ENCODE peak calls at places on chromosomes 1 and 21, in six cellular contexts. H, L, Y, Q, W and B are unnamed samples.

GRCh38 chr1:228650141-228650540 is 85.1 kb upstream of the RHOU start:
- DNase-seq in H (no peak), L (no peak), Y (peak), Q (no peak), W (no peak), B (no peak)

GRCh38 chr1:211947396-211948295 is 87.7 kb downstream of the INTS7 start:
- DNase-seq in H (no peak), L (no peak), Y (no peak), Q (no peak), W (no peak), B (no peak)

GRCh38 chr1:234839663-234840062 is 229.7 kb upstream of the IRF2BP2 start:
- DNase-seq in H (no peak), L (no peak), Y (no peak), Q (no peak), W (no peak), B (no peak)

GRCh38 chr21:44753357-44753756 is 42.0 kb upstream of the TSPEAR start:
- DNase-seq in H (peak), L (no peak), Y (no peak), Q (no peak), W (no peak), B (no peak)

GRCh38 chr1:200242379-200243041 is 167.3 kb downstream of the ZNF281 start:
- DNase-seq in H (no peak), L (peak), Y (no peak), Q (no peak), W (no peak), B (no peak)

GRCh38 chr21:31374430-31374829 is 30.4 kb upstream of the TIAM1 start:
- DNase-seq in H (no peak), L (no peak), Y (no peak), Q (no peak), W (no peak), B (no peak)

GRCh38 chr1:159197767-159198557 is 6.7 kb upstream of the ACKR1 start:
- DNase-seq in H (peak), L (peak), Y (peak), Q (peak), W (peak), B (peak)

GRCh38 chr1:66175107-66175506 is 358.8 kb upstream of the SGIP1 start:
- DNase-seq in H (no peak), L (no peak), Y (no peak), Q (no peak), W (no peak), B (no peak)

GRCh38 chr1:14443164-14443787 is 155.2 kb upstream of the KAZN start:
- DNase-seq in H (no peak), L (peak), Y (no peak), Q (no peak), W (no peak), B (no peak)

GRCh38 chr1:17661546-17662157 is 93.5 kb upstream of the ACTL8 start:
- DNase-seq in H (no peak), L (peak), Y (peak), Q (no peak), W (peak), B (peak)

GRCh38 chr1:89890085-89890754 is 69.4 kb downstream of the LRRC8D start:
- DNase-seq in H (no peak), L (peak), Y (no peak), Q (no peak), W (no peak), B (no peak)

GRCh38 chr1:109197163-109198042 is 16.3 kb upstream of the SARS1 start:
- DNase-seq in H (peak), L (peak), Y (no peak), Q (peak), W (no peak), B (no peak)

GRCh38 chr1:164561461-164561860 is 2.5 kb downstream of the PBX1 start:
- DNase-seq in H (no peak), L (no peak), Y (no peak), Q (no peak), W (no peak), B (no peak)

GRCh38 chr1:61097326-61097725 is 15.0 kb downstream of the NFIA start:
- DNase-seq in H (no peak), L (peak), Y (no peak), Q (peak), W (no peak), B (no peak)

GRCh38 chr1:7679873-7680790 is 91.0 kb upstream of the VAMP3 start:
- DNase-seq in H (no peak), L (peak), Y (peak), Q (no peak), W (peak), B (peak)

GRCh38 chr1:204633665-204634064 is 51.9 kb downstream of the LRRN2 start:
- DNase-seq in H (no peak), L (peak), Y (no peak), Q (no peak), W (no peak), B (no peak)

GRCh38 chr1:25743164-25744139 is 56.5 kb upstream of the SELENON start:
- DNase-seq in H (peak), L (peak), Y (no peak), Q (no peak), W (no peak), B (no peak)

GRCh38 chr21:46114963-46115362 is 17.1 kb downstream of the COL6A2 start:
- DNase-seq in H (peak), L (no peak), Y (peak), Q (no peak), W (peak), B (no peak)

GRCh38 chr1:42944207-42944928 is 14.3 kb downstream of the SLC2A1 start:
- DNase-seq in H (peak), L (no peak), Y (no peak), Q (no peak), W (no peak), B (no peak)

DNA sequence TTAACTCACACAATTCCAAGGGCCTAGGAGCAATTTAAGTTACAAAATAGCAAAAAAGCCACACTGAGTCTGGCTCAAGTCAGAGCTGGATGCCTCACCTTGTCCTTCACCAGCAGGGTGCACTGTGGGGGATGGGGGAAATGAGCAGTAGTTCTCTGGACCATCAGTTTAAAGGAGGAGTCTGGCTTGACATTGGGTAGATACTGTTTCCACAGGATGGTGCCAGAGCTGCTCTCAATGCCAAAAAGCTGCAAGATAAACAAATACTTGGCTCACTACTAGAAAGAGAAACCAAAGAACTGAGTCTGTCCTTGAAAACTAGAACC is 18.8 kb downstream of the EMC1 start:
- DNase-seq in H (no peak), L (peak), Y (no peak), Q (no peak), W (no peak), B (no peak)
- TF ChIP-seq CTCF in H (no peak), L (peak), Y (no peak), Q (peak), W (no peak), B (no peak)

GRCh38 chr1:12650001-12650421 is 6.1 kb downstream of the AADACL4 start:
- DNase-seq in H (no peak), L (peak), Y (no peak), Q (peak), W (no peak), B (no peak)

GRCh38 chr1:12643785-12644184 is at the start of gene AADACL4:
- DNase-seq in H (no peak), L (no peak), Y (no peak), Q (no peak), W (no peak), B (no peak)

GRCh38 chr1:12644829-12645228 is 944 bp downstream of the AADACL4 start:
- DNase-seq in H (no peak), L (no peak), Y (no peak), Q (no peak), W (no peak), B (no peak)

GRCh38 chr1:12644237-12644636 is 352 bp downstream of the AADACL4 start:
- DNase-seq in H (no peak), L (no peak), Y (no peak), Q (no peak), W (no peak), B (no peak)

GRCh38 chr1:12648741-12649140 is 4.9 kb downstream of the AADACL4 start:
- DNase-seq in H (no peak), L (no peak), Y (no peak), Q (no peak), W (no peak), B (no peak)
- TF ChIP-seq CTCF in H (no peak), L (no peak), Y (no peak), Q (no peak), W (no peak), B (no peak)

GRCh38 chr1:231421971-231422797 is at the start of gene EGLN1:
- DNase-seq in H (peak), L (peak), Y (peak), Q (peak), W (peak), B (peak)
- TF ChIP-seq CTCF in H (peak), L (peak), Y (peak), Q (peak), W (peak), B (peak)

GRCh38 chr1:23198373-23198772 is 18.9 kb downstream of the HTR1D start:
- DNase-seq in H (no peak), L (peak), Y (no peak), Q (peak), W (no peak), B (no peak)
- TF ChIP-seq CTCF in H (no peak), L (peak), Y (no peak), Q (peak), W (no peak), B (no peak)

GRCh38 chr21:34543017-34543416 is 31.0 kb upstream of the KCNE1 start:
- DNase-seq in H (no peak), L (no peak), Y (no peak), Q (no peak), W (no peak), B (no peak)

GRCh38 chr21:34546556-34546955 is 34.5 kb upstream of the KCNE1 start:
- DNase-seq in H (no peak), L (no peak), Y (no peak), Q (no peak), W (no peak), B (no peak)

GRCh38 chr21:34545079-34545884 is 33.3 kb upstream of the KCNE1 start:
- DNase-seq in H (no peak), L (peak), Y (no peak), Q (no peak), W (peak), B (peak)

GRCh38 chr21:34548782-34549376 is 36.9 kb upstream of the KCNE1 start:
- DNase-seq in H (no peak), L (no peak), Y (no peak), Q (no peak), W (no peak), B (no peak)

DNA sequence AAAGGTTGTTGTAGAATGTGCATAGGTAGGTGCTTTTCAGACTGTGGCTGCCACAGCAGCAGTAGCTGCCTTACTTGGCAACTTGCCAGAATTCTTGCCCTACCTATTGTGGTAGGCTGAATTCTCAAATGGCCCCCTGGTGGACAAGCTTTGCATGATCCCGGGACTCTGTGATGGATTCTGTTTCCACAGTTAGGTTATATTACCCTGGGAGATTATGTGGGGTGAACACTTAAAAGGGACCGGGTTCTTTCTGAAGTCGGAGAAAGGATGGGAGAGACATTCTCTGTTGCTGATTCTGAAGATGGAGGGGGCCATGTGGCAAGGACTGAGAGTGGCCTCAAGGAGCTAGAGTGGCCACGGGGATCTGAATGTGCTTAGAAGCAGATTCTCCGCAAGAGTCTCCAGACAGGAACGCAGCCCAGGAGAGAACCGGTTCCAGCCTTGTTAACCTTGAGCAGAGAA is 32.1 kb upstream of the KCNE1 start:
- DNase-seq in H (peak), L (peak), Y (peak), Q (no peak), W (no peak), B (no peak)
- TF ChIP-seq CTCF in H (peak), L (peak), Y (peak), Q (peak), W (peak), B (no peak)

GRCh38 chr1:58849556-58849955 is 65.7 kb upstream of the JUN start:
- DNase-seq in H (no peak), L (no peak), Y (no peak), Q (no peak), W (no peak), B (no peak)

GRCh38 chr1:58845947-58846346 is 62.1 kb upstream of the JUN start:
- DNase-seq in H (no peak), L (no peak), Y (no peak), Q (no peak), W (no peak), B (no peak)

GRCh38 chr1:58844176-58844575 is 60.3 kb upstream of the JUN start:
- DNase-seq in H (no peak), L (no peak), Y (no peak), Q (peak), W (no peak), B (no peak)

GRCh38 chr1:58852731-58853485 is 69.1 kb upstream of the JUN start:
- DNase-seq in H (no peak), L (no peak), Y (no peak), Q (no peak), W (no peak), B (no peak)

DNA sequence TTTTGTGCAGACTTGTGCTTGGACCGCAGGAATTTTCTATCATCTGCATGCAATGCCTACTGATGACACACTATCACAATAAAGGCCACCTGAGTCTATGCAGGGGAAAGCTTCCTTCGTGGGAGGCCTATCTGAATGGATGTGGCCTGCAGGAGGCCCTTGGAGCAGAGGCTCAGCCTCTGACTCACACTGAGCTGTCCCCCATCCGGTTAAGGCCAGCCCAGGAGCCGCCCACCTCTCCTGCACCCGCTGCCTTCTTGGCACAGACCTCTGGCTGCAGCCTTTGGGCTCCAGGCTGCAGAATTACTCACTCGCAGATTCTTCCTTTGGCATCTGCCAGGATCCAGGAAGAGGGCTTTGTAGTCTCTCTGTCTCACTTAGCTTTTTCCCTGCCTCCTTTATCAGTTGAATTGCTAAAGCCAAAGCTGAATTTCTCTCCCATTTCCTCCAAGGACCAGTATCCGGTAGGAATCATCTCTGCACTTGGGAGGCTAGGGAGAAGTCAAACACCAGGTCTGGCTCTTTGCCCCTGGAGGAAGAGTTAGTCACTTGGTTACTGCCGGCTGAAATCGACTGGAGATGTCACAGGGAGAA is 65.1 kb upstream of the JUN start:
- DNase-seq in H (peak), L (peak), Y (no peak), Q (peak), W (no peak), B (no peak)
- TF ChIP-seq CTCF in H (no peak), L (peak), Y (no peak), Q (peak), W (no peak), B (no peak)

GRCh38 chr1:63367218-63368103 is at the start of gene ALG6:
- DNase-seq in H (peak), L (peak), Y (peak), Q (peak), W (peak), B (peak)
- TF ChIP-seq CTCF in H (no peak), L (no peak), Y (peak), Q (peak), W (no peak), B (no peak)

GRCh38 chr1:38009841-38010180 is 2.7 kb upstream of the UTP11 start:
- DNase-seq in H (no peak), L (no peak), Y (no peak), Q (no peak), W (no peak), B (no peak)

GRCh38 chr1:38006008-38006828 is 904 bp upstream of the FHL3 start:
- DNase-seq in H (peak), L (no peak), Y (no peak), Q (no peak), W (no peak), B (no peak)

GRCh38 chr1:38005195-38006007 is at the start of gene FHL3:
- DNase-seq in H (peak), L (peak), Y (peak), Q (no peak), W (peak), B (peak)

GRCh38 chr1:38013027-38013588 is 574 bp downstream of the UTP11 start:
- DNase-seq in H (no peak), L (peak), Y (no peak), Q (peak), W (no peak), B (peak)

DNA sequence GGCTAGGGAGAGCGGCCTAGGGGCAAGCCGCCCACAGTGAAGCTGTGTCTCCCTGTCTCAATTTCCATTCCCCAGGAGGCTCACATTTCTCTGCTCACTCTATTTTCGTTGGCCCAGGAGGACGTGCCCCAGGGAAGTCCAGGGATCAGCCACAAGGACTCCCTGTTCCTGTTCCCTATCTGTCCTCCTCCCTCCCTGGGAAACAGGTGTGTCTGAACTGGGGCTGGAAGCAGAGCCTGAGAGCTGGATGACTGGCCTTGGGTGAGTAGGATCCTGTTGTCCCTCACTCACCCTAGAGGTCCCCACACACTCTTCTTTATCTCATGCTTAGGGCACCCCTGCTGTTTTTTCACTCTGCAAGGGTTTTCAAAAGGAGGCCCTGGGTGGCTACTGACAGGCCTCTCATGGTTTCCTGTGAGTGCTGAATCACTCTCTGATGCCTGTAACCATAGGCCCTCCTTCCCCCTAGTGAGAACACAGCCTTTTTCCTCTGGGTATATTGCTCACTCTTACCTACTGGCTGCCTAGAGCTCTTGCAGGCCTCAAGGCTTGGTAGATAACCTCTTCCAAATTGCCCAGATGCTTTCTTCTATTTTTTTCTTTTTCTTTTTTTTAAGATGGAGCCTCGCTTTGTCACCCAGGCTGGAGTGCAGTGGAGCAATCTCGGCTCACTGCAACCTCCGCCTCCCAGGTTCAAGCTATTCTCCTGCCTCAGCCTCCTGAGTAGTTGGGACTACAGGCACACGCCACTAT is 3.3 kb upstream of the UTP11 start:
- DNase-seq in H (peak), L (peak), Y (no peak), Q (peak), W (no peak), B (no peak)
- TF ChIP-seq CTCF in H (no peak), L (no peak), Y (no peak), Q (peak), W (no peak), B (no peak)

GRCh38 chr1:1039145-1039910 is 19.4 kb downstream of the AGRN start:
- DNase-seq in H (no peak), L (no peak), Y (no peak), Q (no peak), W (no peak), B (peak)
- TF ChIP-seq CTCF in H (no peak), L (no peak), Y (no peak), Q (no peak), W (no peak), B (no peak)